ENCODE peak calls at places on chromosomes 16 and 17, in four cellular contexts. G is GM23248, J is spleen, R is left ventricle myocardium inferior. N is an unnamed sample.

GRCh38 chr17:2282297-2282873 is 21.2 kb downstream of the SMG6 start:
- DNase-seq in R (no peak), J (no peak), G (peak; percentile 80), N (no peak)

GRCh38 chr17:8053600-8053999 is 14.7 kb downstream of the ALOX15B start:
- DNase-seq in R (no peak), G (no peak), J (no peak), N (peak; percentile 21)

GRCh38 chr17:57672971-57673370 is 72.1 kb downstream of the CCDC182 start:
- DNase-seq in G (no peak), R (no peak), J (peak; percentile 33), N (no peak)

GRCh38 chr17:72924181-72924580 is 168.3 kb downstream of the SLC39A11 start:
- DNase-seq in G (no peak), J (no peak), R (no peak), N (no peak)

GRCh38 chr16:4179763-4180260 is 62.1 kb downstream of the SRL start:
- DNase-seq in J (no peak), R (no peak), G (no peak), N (no peak)

GRCh38 chr17:78040561-78041400 is 82.3 kb downstream of the TNRC6C start:
- DNase-seq in R (peak; percentile 63), G (peak; percentile 85), J (peak; percentile 81), N (peak; percentile 85)

GRCh38 chr17:32529604-32530003 is 42.8 kb downstream of the CDK5R1 start:
- DNase-seq in G (no peak), J (no peak), R (no peak), N (no peak)

GRCh38 chr16:1100084-1100800 is 4.2 kb upstream of the C1QTNF8 start:
- DNase-seq in J (no peak), G (no peak), R (no peak), N (no peak)

GRCh38 chr17:81869221-81870154 is 1.6 kb downstream of the ARHGDIA start:
- DNase-seq in G (peak; percentile 51), J (peak; percentile 88), R (no peak), N (peak; percentile 70)

GRCh38 chr17:6381052-6381451 is 53.9 kb downstream of the AIPL1 start:
- DNase-seq in J (no peak), R (no peak), G (peak; percentile 55), N (no peak)

GRCh38 chr17:81165246-81166032 is at the start of gene PVALEF:
- DNase-seq in R (no peak), J (peak; percentile 72), G (peak; percentile 29), N (no peak)

GRCh38 chr17:61076649-61077048 is 323.0 kb upstream of the TBX2 start:
- DNase-seq in R (no peak), J (no peak), G (peak; percentile 28), N (no peak)

GRCh38 chr17:32993977-32994376 is 2.3 kb downstream of the SPACA3 start:
- DNase-seq in G (no peak), J (no peak), R (no peak), N (no peak)

GRCh38 chr17:18966831-18967624 is 15.1 kb downstream of the SLC5A10 start:
- DNase-seq in J (no peak), G (peak; percentile 24), R (peak; percentile 36), N (no peak)

GRCh38 chr17:1808649-1809048 is 21.1 kb downstream of the SMYD4 start:
- DNase-seq in R (no peak), G (no peak), J (no peak), N (no peak)

GRCh38 chr17:38415250-38416194 is 12.7 kb upstream of the ARHGAP23 start:
- DNase-seq in R (no peak), J (no peak), G (peak; percentile 74), N (peak; percentile 86)

GRCh38 chr17:77513045-77513444 is 372.3 kb downstream of the SEC14L1 start:
- DNase-seq in J (no peak), R (no peak), G (no peak), N (no peak)

GRCh38 chr16:82888616-82889015 is 261.8 kb downstream of the CDH13 start:
- DNase-seq in R (no peak), J (no peak), G (no peak), N (no peak)

GRCh38 chr17:37405955-37406634 is 541 bp downstream of the ACACA start:
- DNase-seq in J (no peak), R (no peak), G (peak; percentile 32), N (no peak)

GRCh38 chr17:17500999-17501605 is 4.9 kb upstream of the RASD1 start:
- DNase-seq in J (peak; percentile 54), R (no peak), G (no peak), N (peak; percentile 47)

GRCh38 chr16:82544378-82544777 is 82.4 kb upstream of the CDH13 start:
- DNase-seq in G (no peak), R (no peak), J (no peak), N (no peak)

GRCh38 chr16:70563571-70563970 is 40.0 kb downstream of the SF3B3 start:
- DNase-seq in R (no peak), G (peak; percentile 92), J (no peak), N (no peak)

GRCh38 chr17:43384476-43384862 is 14.3 kb upstream of the ARL4D start:
- DNase-seq in R (no peak), J (no peak), G (no peak), N (no peak)

GRCh38 chr17:39229274-39229913 is 3.6 kb upstream of the STAC2 start:
- DNase-seq in G (peak; percentile 93), R (no peak), J (no peak), N (no peak)

GRCh38 chr17:81272616-81273015 is 22.5 kb downstream of the SLC38A10 start:
- DNase-seq in G (no peak), J (no peak), R (no peak), N (peak; percentile 88)

GRCh38 chr16:3472878-3473595 is 22.3 kb downstream of the C16orf90 start:
- DNase-seq in R (no peak), J (no peak), G (peak; percentile 80), N (no peak)

GRCh38 chr16:71807905-71808592 is 585 bp downstream of the AP1G1 start:
- DNase-seq in G (peak; percentile 73), R (peak; percentile 20), J (no peak), N (no peak)

GRCh38 chr17:17824780-17825614 is 11.8 kb downstream of the SREBF1 start:
- DNase-seq in G (peak; percentile 72), J (no peak), R (no peak), N (no peak)

GRCh38 chr16:55571-56136 is 2.0 kb downstream of the SNRNP25 start:
- DNase-seq in J (peak; percentile 49), G (no peak), R (peak; percentile 10), N (no peak)

GRCh38 chr17:998111-998510 is 1.2 kb downstream of the TIMM22 start:
- DNase-seq in G (no peak), R (no peak), J (no peak), N (no peak)

GRCh38 chr17:80941743-80942211 is 49.9 kb upstream of the CHMP6 start:
- DNase-seq in R (no peak), G (peak; percentile 80), J (peak; percentile 59), N (peak; percentile 64)

GRCh38 chr16:4607841-4608703 is 6.6 kb downstream of the UBALD1 start:
- DNase-seq in R (no peak), J (peak; percentile 64), G (no peak), N (no peak)

GRCh38 chr17:61635913-61636432 is 45.0 kb upstream of the NACA2 start:
- DNase-seq in J (no peak), G (peak; percentile 60), R (no peak), N (no peak)

GRCh38 chr16:53504665-53505064 is 1.7 kb upstream of the AKTIP start:
- DNase-seq in J (peak; percentile 70), G (peak; percentile 59), R (no peak), N (no peak)

GRCh38 chr17:29143894-29144293 is 36.3 kb downstream of the MYO18A start:
- DNase-seq in G (peak; percentile 62), J (no peak), R (no peak), N (no peak)

GRCh38 chr17:3885271-3885670 is 7.6 kb downstream of the CAMKK1 start:
- DNase-seq in G (no peak), R (no peak), J (no peak), N (no peak)
- H3K4me1 ChIP-seq in G (peaks cover 31% of the 10 kb centered on the region), R (peaks cover 52% of the 10 kb centered on the region), J (peaks cover 8% of the 10 kb centered on the region), N (peaks cover 31% of the 10 kb centered on the region)

DNA sequence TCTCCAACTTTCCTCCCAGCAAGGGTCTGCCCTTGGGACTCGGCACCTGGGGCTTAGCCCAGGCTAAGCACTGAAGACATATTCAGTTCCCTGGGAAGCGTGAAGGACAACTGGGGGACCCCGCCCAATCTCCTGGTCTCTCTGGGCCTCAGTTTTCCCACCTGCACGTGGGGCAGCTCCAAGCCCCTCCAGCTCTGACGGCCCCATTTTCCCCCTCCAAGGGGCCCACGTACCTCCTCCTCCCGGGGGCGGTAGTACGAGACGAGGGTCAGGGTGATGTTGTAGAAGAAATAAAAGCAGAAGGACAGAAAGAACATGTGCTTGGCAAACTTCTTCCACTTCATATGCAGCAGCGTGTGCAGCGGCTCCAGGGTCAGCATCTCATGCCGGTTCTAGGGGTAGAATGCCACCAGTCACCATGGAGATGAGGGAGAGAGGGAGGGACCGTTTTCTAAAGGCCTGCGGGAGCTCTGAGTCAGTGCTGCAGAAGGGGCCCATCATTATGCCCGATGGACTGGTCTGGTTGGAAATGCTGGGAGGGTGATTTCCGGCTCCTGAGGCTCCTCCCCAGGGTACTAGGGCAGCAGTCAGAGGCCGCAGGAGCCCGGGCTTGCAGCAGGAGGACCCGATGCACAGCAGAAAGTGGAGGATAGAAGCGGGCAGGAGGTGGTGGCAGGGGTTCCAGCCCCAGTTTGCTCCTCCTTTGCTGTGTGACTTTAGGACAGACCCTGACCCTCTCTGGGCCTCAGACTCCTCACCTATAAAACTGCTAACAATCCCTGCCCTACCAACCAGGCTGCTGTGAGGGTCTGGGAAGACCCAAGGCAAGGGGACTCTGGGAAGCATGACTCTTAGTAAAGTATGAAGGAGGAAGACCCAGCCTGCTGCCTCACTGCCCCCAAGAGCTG is 28.8 kb downstream of the TRPV3 start:
- DNase-seq in G (no peak), J (peak; percentile 43), R (no peak), N (peak; percentile 47)
- H3K4me3 ChIP-seq in G (no peak overlapping the region), J (no peak overlapping the region), R (peak overlapping the region; percentile 36), N (no peak overlapping the region)

DNA sequence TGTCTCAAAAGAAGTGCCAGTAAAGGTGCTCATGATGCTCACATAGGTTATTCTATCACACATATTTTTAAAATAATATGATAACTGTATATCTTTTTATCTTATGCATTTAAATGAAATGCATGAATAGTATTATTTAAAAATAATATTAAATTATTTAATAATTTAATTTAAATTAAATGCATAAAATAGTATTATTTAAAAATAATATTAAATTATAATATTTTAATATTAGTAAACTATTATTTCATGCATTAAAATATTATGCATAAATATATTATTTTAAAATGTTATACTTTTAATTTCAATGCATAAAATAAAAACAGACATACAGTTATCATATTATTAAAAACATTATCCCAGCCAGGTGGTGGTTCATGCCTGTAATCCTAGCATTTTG is 33.4 kb downstream of the TMC7 start:
- DNase-seq in R (no peak), J (no peak), G (no peak), N (no peak)
- H3K4me1 ChIP-seq in R (no peaks in the 10 kb centered on the region), J (no peaks in the 10 kb centered on the region), G (no peaks in the 10 kb centered on the region), N (no peaks in the 10 kb centered on the region)

DNA sequence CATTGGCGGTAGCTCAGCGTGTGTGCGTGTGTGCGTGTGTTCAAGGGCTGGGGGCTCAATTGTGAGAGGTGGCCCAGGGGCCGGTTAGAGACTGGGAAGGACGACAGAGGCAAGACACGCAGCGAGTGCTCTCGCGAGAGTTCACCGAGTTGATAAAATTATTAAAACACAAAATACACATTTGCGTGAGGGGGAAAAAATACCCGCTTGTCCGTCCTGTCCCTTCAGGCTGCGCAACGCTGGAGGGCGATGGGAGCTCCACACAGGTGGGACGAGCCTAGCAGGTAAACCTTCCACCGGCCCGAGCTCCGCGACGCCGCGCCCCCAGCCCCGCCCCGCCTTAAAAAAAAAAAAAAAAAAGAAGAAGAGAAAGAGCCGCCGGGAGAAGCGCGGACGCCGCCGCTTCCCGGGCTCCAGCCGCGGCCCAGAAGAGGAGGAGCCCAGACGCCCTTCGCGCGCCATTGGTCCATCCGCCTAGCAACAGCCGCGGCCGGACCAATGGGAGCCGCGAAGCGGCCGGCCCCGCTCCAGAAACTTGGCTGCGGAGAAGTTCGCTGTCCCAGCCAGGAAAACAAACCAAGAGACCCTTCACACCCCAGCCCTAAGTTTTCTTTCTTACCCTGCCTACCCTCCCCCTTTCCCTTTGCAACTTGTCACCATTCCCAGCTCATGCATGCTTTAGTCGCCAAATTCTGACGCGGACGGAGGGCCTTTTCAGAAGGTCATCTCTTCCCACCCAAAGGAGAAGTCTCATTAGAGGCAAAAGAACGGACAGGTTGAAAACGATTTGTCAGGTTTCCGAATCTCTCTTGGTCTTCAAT is 169.9 kb upstream of the MAF start:
- DNase-seq in J (peak; percentile 91), G (peak; percentile 95), R (peak; percentile 91), N (peak; percentile 95)
- H3K4me3 ChIP-seq in J (peak overlapping the region; percentile 45), G (peak overlapping the region; percentile 76), R (peak overlapping the region; percentile 72), N (peak overlapping the region; percentile 64)